ENCODE peak calls at places on chromosomes 7 and 10, in seven cellular contexts. One of them, this sample, is unnamed.

GRCh38 chr10:15789793-15790525 is 70.2 kb upstream of the ITGA8 start:
- DNase-seq in PC-3: no peak
- DNase-seq in adrenal gland: no peak
- DNase-seq in type B pancreatic cell: no peak
- DNase-seq in fibroblast of the aortic adventitia: peak
- DNase-seq in psoas muscle: no peak
- DNase-seq in A549: no peak
- DNase-seq in this sample: no peak

GRCh38 chr7:43905209-43905946 is 1.0 kb downstream of the URGCP start:
- DNase-seq in A549: peak
- DNase-seq in adrenal gland: peak
- DNase-seq in type B pancreatic cell: no peak
- DNase-seq in fibroblast of the aortic adventitia: peak
- DNase-seq in psoas muscle: peak
- DNase-seq in PC-3: peak
- DNase-seq in this sample: no peak

GRCh38 chr7:105141068-105141467 is 127.1 kb downstream of the KMT2E start:
- DNase-seq in A549: peak
- DNase-seq in psoas muscle: no peak
- DNase-seq in adrenal gland: no peak
- DNase-seq in fibroblast of the aortic adventitia: peak
- DNase-seq in type B pancreatic cell: no peak
- DNase-seq in PC-3: peak
- DNase-seq in this sample: no peak

GRCh38 chr7:135290594-135290993 is 57.0 kb downstream of the STRA8 start:
- DNase-seq in psoas muscle: no peak
- DNase-seq in adrenal gland: no peak
- DNase-seq in A549: no peak
- DNase-seq in PC-3: no peak
- DNase-seq in type B pancreatic cell: no peak
- DNase-seq in fibroblast of the aortic adventitia: no peak
- DNase-seq in this sample: no peak

GRCh38 chr7:112987171-112987570 is 99.5 kb downstream of the GPR85 start:
- DNase-seq in adrenal gland: no peak
- DNase-seq in psoas muscle: no peak
- DNase-seq in A549: no peak
- DNase-seq in PC-3: no peak
- DNase-seq in fibroblast of the aortic adventitia: no peak
- DNase-seq in type B pancreatic cell: no peak
- DNase-seq in this sample: no peak

GRCh38 chr7:105854516-105854915 is 21.9 kb downstream of the ATXN7L1 start:
- DNase-seq in fibroblast of the aortic adventitia: no peak
- DNase-seq in psoas muscle: no peak
- DNase-seq in PC-3: no peak
- DNase-seq in type B pancreatic cell: no peak
- DNase-seq in adrenal gland: no peak
- DNase-seq in A549: no peak
- DNase-seq in this sample: no peak

GRCh38 chr7:55249332-55249731 is 115.8 kb upstream of the LANCL2 start:
- DNase-seq in A549: no peak
- DNase-seq in fibroblast of the aortic adventitia: no peak
- DNase-seq in psoas muscle: no peak
- DNase-seq in PC-3: no peak
- DNase-seq in adrenal gland: no peak
- DNase-seq in type B pancreatic cell: no peak
- DNase-seq in this sample: no peak

GRCh38 chr7:91109200-91109599 is 155.0 kb upstream of the FZD1 start:
- DNase-seq in A549: no peak
- DNase-seq in type B pancreatic cell: no peak
- DNase-seq in adrenal gland: no peak
- DNase-seq in psoas muscle: no peak
- DNase-seq in fibroblast of the aortic adventitia: no peak
- DNase-seq in PC-3: no peak
- DNase-seq in this sample: no peak

GRCh38 chr7:108094933-108095710 is 35.0 kb downstream of the LAMB4 start:
- DNase-seq in adrenal gland: peak
- DNase-seq in type B pancreatic cell: no peak
- DNase-seq in PC-3: peak
- DNase-seq in fibroblast of the aortic adventitia: peak
- DNase-seq in psoas muscle: no peak
- DNase-seq in A549: peak
- DNase-seq in this sample: no peak

GRCh38 chr7:123548406-123548805 is 9.2 kb downstream of the NDUFA5 start:
- DNase-seq in psoas muscle: no peak
- DNase-seq in type B pancreatic cell: no peak
- DNase-seq in fibroblast of the aortic adventitia: no peak
- DNase-seq in A549: no peak
- DNase-seq in adrenal gland: no peak
- DNase-seq in PC-3: no peak
- DNase-seq in this sample: no peak

GRCh38 chr10:91745086-91745831 is 53.0 kb upstream of the TNKS2 start:
- DNase-seq in fibroblast of the aortic adventitia: peak
- DNase-seq in psoas muscle: no peak
- DNase-seq in A549: peak
- DNase-seq in type B pancreatic cell: no peak
- DNase-seq in adrenal gland: no peak
- DNase-seq in PC-3: peak
- DNase-seq in this sample: no peak

GRCh38 chr7:134444961-134445315 is 14.0 kb downstream of the AKR1B1 start:
- DNase-seq in fibroblast of the aortic adventitia: no peak
- DNase-seq in psoas muscle: no peak
- DNase-seq in PC-3: no peak
- DNase-seq in adrenal gland: no peak
- DNase-seq in type B pancreatic cell: no peak
- DNase-seq in A549: no peak
- DNase-seq in this sample: peak

GRCh38 chr10:80617807-80618206 is 80.1 kb downstream of the SH2D4B start:
- DNase-seq in psoas muscle: no peak
- DNase-seq in PC-3: no peak
- DNase-seq in type B pancreatic cell: peak
- DNase-seq in fibroblast of the aortic adventitia: no peak
- DNase-seq in A549: no peak
- DNase-seq in adrenal gland: no peak
- DNase-seq in this sample: no peak

GRCh38 chr7:25752967-25753791 is 398.8 kb upstream of the NFE2L3 start:
- DNase-seq in type B pancreatic cell: no peak
- DNase-seq in adrenal gland: no peak
- DNase-seq in PC-3: peak
- DNase-seq in fibroblast of the aortic adventitia: no peak
- DNase-seq in A549: no peak
- DNase-seq in psoas muscle: peak
- DNase-seq in this sample: peak

GRCh38 chr7:42198974-42199668 is 37.9 kb downstream of the GLI3 start:
- DNase-seq in PC-3: no peak
- DNase-seq in type B pancreatic cell: no peak
- DNase-seq in psoas muscle: no peak
- DNase-seq in A549: no peak
- DNase-seq in adrenal gland: no peak
- DNase-seq in fibroblast of the aortic adventitia: peak
- DNase-seq in this sample: no peak

GRCh38 chr10:44824607-44825006 is 86.5 kb upstream of the TMEM72 start:
- DNase-seq in fibroblast of the aortic adventitia: no peak
- DNase-seq in type B pancreatic cell: no peak
- DNase-seq in PC-3: peak
- DNase-seq in A549: no peak
- DNase-seq in adrenal gland: no peak
- DNase-seq in psoas muscle: no peak
- DNase-seq in this sample: no peak

GRCh38 chr10:10605551-10606081 is 412.1 kb upstream of the CELF2 start:
- DNase-seq in A549: no peak
- DNase-seq in psoas muscle: no peak
- DNase-seq in type B pancreatic cell: no peak
- DNase-seq in PC-3: no peak
- DNase-seq in fibroblast of the aortic adventitia: peak
- DNase-seq in adrenal gland: no peak
- DNase-seq in this sample: no peak

GRCh38 chr10:32182476-32182875 is 126.3 kb upstream of the KIF5B start:
- DNase-seq in PC-3: no peak
- DNase-seq in adrenal gland: no peak
- DNase-seq in psoas muscle: no peak
- DNase-seq in fibroblast of the aortic adventitia: no peak
- DNase-seq in A549: no peak
- DNase-seq in type B pancreatic cell: no peak
- DNase-seq in this sample: no peak

GRCh38 chr10:24957624-24958435 is 5.4 kb upstream of the PRTFDC1 start:
- DNase-seq in psoas muscle: no peak
- DNase-seq in PC-3: peak
- DNase-seq in A549: peak
- DNase-seq in adrenal gland: no peak
- DNase-seq in type B pancreatic cell: no peak
- DNase-seq in fibroblast of the aortic adventitia: peak
- DNase-seq in this sample: no peak

GRCh38 chr7:132713893-132714292 is 137.6 kb upstream of the PLXNA4 start:
- DNase-seq in type B pancreatic cell: no peak
- DNase-seq in psoas muscle: no peak
- DNase-seq in PC-3: no peak
- DNase-seq in fibroblast of the aortic adventitia: no peak
- DNase-seq in A549: no peak
- DNase-seq in adrenal gland: no peak
- DNase-seq in this sample: no peak

GRCh38 chr7:132705146-132705545 is 128.9 kb upstream of the PLXNA4 start:
- DNase-seq in type B pancreatic cell: no peak
- DNase-seq in PC-3: no peak
- DNase-seq in psoas muscle: no peak
- DNase-seq in adrenal gland: no peak
- DNase-seq in A549: no peak
- DNase-seq in fibroblast of the aortic adventitia: peak
- DNase-seq in this sample: no peak

GRCh38 chr7:132708501-132708900 is 132.2 kb upstream of the PLXNA4 start:
- DNase-seq in PC-3: no peak
- DNase-seq in A549: no peak
- DNase-seq in fibroblast of the aortic adventitia: no peak
- DNase-seq in type B pancreatic cell: no peak
- DNase-seq in psoas muscle: no peak
- DNase-seq in adrenal gland: no peak
- DNase-seq in this sample: no peak

GRCh38 chr7:132709971-132710567 is 133.8 kb upstream of the PLXNA4 start:
- DNase-seq in PC-3: peak
- DNase-seq in fibroblast of the aortic adventitia: peak
- DNase-seq in adrenal gland: peak
- DNase-seq in A549: peak
- DNase-seq in type B pancreatic cell: no peak
- DNase-seq in psoas muscle: no peak
- DNase-seq in this sample: no peak
- TF ChIP-seq CTCF in PC-3: peak
- TF ChIP-seq CTCF in fibroblast of the aortic adventitia: peak
- TF ChIP-seq CTCF in adrenal gland: peak
- TF ChIP-seq CTCF in A549: peak
- TF ChIP-seq CTCF in type B pancreatic cell: peak
- TF ChIP-seq CTCF in psoas muscle: peak
- TF ChIP-seq CTCF in this sample: peak

GRCh38 chr10:89601728-89602361 is 43.2 kb downstream of the PANK1 start:
- DNase-seq in psoas muscle: no peak
- DNase-seq in type B pancreatic cell: no peak
- DNase-seq in PC-3: no peak
- DNase-seq in fibroblast of the aortic adventitia: no peak
- DNase-seq in A549: no peak
- DNase-seq in adrenal gland: no peak
- DNase-seq in this sample: no peak

GRCh38 chr10:89602919-89603318 is 42.1 kb downstream of the PANK1 start:
- DNase-seq in A549: no peak
- DNase-seq in PC-3: no peak
- DNase-seq in psoas muscle: no peak
- DNase-seq in type B pancreatic cell: no peak
- DNase-seq in fibroblast of the aortic adventitia: no peak
- DNase-seq in adrenal gland: no peak
- DNase-seq in this sample: no peak

GRCh38 chr10:89600041-89600440 is 45.0 kb downstream of the PANK1 start:
- DNase-seq in type B pancreatic cell: no peak
- DNase-seq in fibroblast of the aortic adventitia: no peak
- DNase-seq in psoas muscle: no peak
- DNase-seq in A549: no peak
- DNase-seq in PC-3: no peak
- DNase-seq in adrenal gland: no peak
- DNase-seq in this sample: no peak

GRCh38 chr10:89609730-89610393 is 35.2 kb downstream of the PANK1 start:
- DNase-seq in PC-3: no peak
- DNase-seq in adrenal gland: no peak
- DNase-seq in type B pancreatic cell: no peak
- DNase-seq in psoas muscle: no peak
- DNase-seq in A549: no peak
- DNase-seq in fibroblast of the aortic adventitia: no peak
- DNase-seq in this sample: no peak

GRCh38 chr10:89604200-89604599 is 40.8 kb downstream of the PANK1 start:
- DNase-seq in type B pancreatic cell: no peak
- DNase-seq in PC-3: no peak
- DNase-seq in psoas muscle: no peak
- DNase-seq in fibroblast of the aortic adventitia: no peak
- DNase-seq in A549: no peak
- DNase-seq in adrenal gland: no peak
- DNase-seq in this sample: no peak
- TF ChIP-seq CTCF in type B pancreatic cell: no peak
- TF ChIP-seq CTCF in PC-3: no peak
- TF ChIP-seq CTCF in psoas muscle: no peak
- TF ChIP-seq CTCF in fibroblast of the aortic adventitia: no peak
- TF ChIP-seq CTCF in A549: no peak
- TF ChIP-seq CTCF in adrenal gland: no peak
- TF ChIP-seq CTCF in this sample: no peak

GRCh38 chr7:36021367-36021766 is 131.7 kb upstream of the EEPD1 start:
- DNase-seq in psoas muscle: no peak
- DNase-seq in A549: peak
- DNase-seq in type B pancreatic cell: no peak
- DNase-seq in adrenal gland: no peak
- DNase-seq in PC-3: peak
- DNase-seq in fibroblast of the aortic adventitia: peak
- DNase-seq in this sample: no peak

GRCh38 chr7:36019966-36020365 is 133.1 kb upstream of the EEPD1 start:
- DNase-seq in type B pancreatic cell: peak
- DNase-seq in fibroblast of the aortic adventitia: no peak
- DNase-seq in A549: no peak
- DNase-seq in PC-3: no peak
- DNase-seq in adrenal gland: no peak
- DNase-seq in psoas muscle: no peak
- DNase-seq in this sample: no peak

GRCh38 chr7:36021917-36022550 is 131.0 kb upstream of the EEPD1 start:
- DNase-seq in type B pancreatic cell: no peak
- DNase-seq in fibroblast of the aortic adventitia: peak
- DNase-seq in PC-3: no peak
- DNase-seq in adrenal gland: peak
- DNase-seq in psoas muscle: no peak
- DNase-seq in A549: no peak
- DNase-seq in this sample: no peak

GRCh38 chr7:36019538-36019937 is 133.5 kb upstream of the EEPD1 start:
- DNase-seq in A549: no peak
- DNase-seq in type B pancreatic cell: peak
- DNase-seq in psoas muscle: no peak
- DNase-seq in PC-3: no peak
- DNase-seq in fibroblast of the aortic adventitia: no peak
- DNase-seq in adrenal gland: no peak
- DNase-seq in this sample: no peak

GRCh38 chr7:36023025-36023424 is 130.0 kb upstream of the EEPD1 start:
- DNase-seq in A549: no peak
- DNase-seq in adrenal gland: no peak
- DNase-seq in PC-3: no peak
- DNase-seq in psoas muscle: no peak
- DNase-seq in fibroblast of the aortic adventitia: no peak
- DNase-seq in type B pancreatic cell: no peak
- DNase-seq in this sample: no peak
- TF ChIP-seq CTCF in A549: no peak
- TF ChIP-seq CTCF in adrenal gland: no peak
- TF ChIP-seq CTCF in PC-3: no peak
- TF ChIP-seq CTCF in psoas muscle: no peak
- TF ChIP-seq CTCF in fibroblast of the aortic adventitia: no peak
- TF ChIP-seq CTCF in type B pancreatic cell: no peak
- TF ChIP-seq CTCF in this sample: no peak

GRCh38 chr10:95289003-95289920 is 1.5 kb downstream of the PDLIM1 start:
- DNase-seq in psoas muscle: peak
- DNase-seq in adrenal gland: no peak
- DNase-seq in type B pancreatic cell: no peak
- DNase-seq in fibroblast of the aortic adventitia: no peak
- DNase-seq in A549: peak
- DNase-seq in PC-3: peak
- DNase-seq in this sample: no peak
- TF ChIP-seq CTCF in psoas muscle: no peak
- TF ChIP-seq CTCF in adrenal gland: no peak
- TF ChIP-seq CTCF in type B pancreatic cell: peak
- TF ChIP-seq CTCF in fibroblast of the aortic adventitia: no peak
- TF ChIP-seq CTCF in A549: peak
- TF ChIP-seq CTCF in PC-3: peak
- TF ChIP-seq CTCF in this sample: no peak

This sample was measured in osteocyte.